ENCODE peak calls at places on chromosomes 5 and 9, in four cellular contexts. H is lower leg skin; S is NAMALWA; B is effector memory CD8-positive, alpha-beta T cell. O is an unnamed sample.

GRCh38 chr9:126885089-126885753 is 24.8 kb downstream of the ZBTB34 start:
- DNase-seq in H (no peak), B (no peak), S (no peak), O (no peak)

GRCh38 chr9:114448706-114449105 is 56.6 kb downstream of the WHRN start:
- DNase-seq in B (no peak), S (no peak), H (no peak), O (no peak)

GRCh38 chr5:93587919-93588585 is 5.0 kb downstream of the NR2F1 start:
- DNase-seq in B (no peak), S (no peak), H (no peak), O (no peak)

GRCh38 chr5:75720882-75721281 is 3.6 kb upstream of the POC5 start:
- DNase-seq in H (no peak), S (no peak), B (no peak), O (no peak)

GRCh38 chr5:111792659-111793058 is 35.7 kb upstream of the NREP start:
- DNase-seq in B (no peak), S (no peak), H (no peak), O (no peak)

GRCh38 chr5:14915291-14915976 is 43.9 kb upstream of the ANKH start:
- DNase-seq in B (no peak), S (no peak), H (no peak), O (no peak)

GRCh38 chr5:132019337-132019736 is 7.9 kb upstream of the ACSL6 start:
- DNase-seq in B (no peak), S (no peak), H (no peak), O (no peak)

GRCh38 chr5:115179068-115179958 is 9.6 kb upstream of the TRIM36 start:
- DNase-seq in S (no peak), H (no peak), B (no peak), O (peak)

GRCh38 chr5:115873392-115873791 is 31.7 kb downstream of the AP3S1 start:
- DNase-seq in H (no peak), S (no peak), B (no peak), O (peak)

GRCh38 chr5:92633821-92634220 is 947.2 kb downstream of the NR2F1-AS1 start:
- DNase-seq in S (no peak), B (no peak), H (no peak), O (peak)

GRCh38 chr5:141560725-141561483 is 57.9 kb downstream of the DIAPH1 start:
- DNase-seq in H (peak), S (peak), B (no peak), O (peak)

GRCh38 chr5:32193591-32193990 is 19.5 kb upstream of the GOLPH3 start:
- DNase-seq in S (no peak), H (peak), B (no peak), O (peak)

GRCh38 chr5:61416410-61416809 is 84.4 kb downstream of the ZSWIM6 start:
- DNase-seq in B (no peak), H (no peak), S (no peak), O (no peak)

GRCh38 chr5:145811834-145812625 is 23.1 kb downstream of the PRELID2 start:
- DNase-seq in S (peak), H (no peak), B (no peak), O (peak)

GRCh38 chr9:93588641-93589609 is 12.5 kb downstream of the PHF2 start:
- DNase-seq in H (peak), B (no peak), S (no peak), O (no peak)

GRCh38 chr5:59592101-59592500 is 301.4 kb downstream of the PDE4D start:
- DNase-seq in H (no peak), B (no peak), S (no peak), O (peak)

O was measured in NCI-H69.